ENCODE peak calls at places on chromosomes 13 and 19, in four cellular contexts. L is EL, H is HTR-8/SVneo, Q is amniotic epithelial cell. J is an unnamed sample.
A peak's percentile ranks its signal among the peaks of the same experiment; 100 is the strongest.

GRCh38 chr13:75675421-75675820 is 39.3 kb downstream of the LMO7 start:
- DNase-seq in L (no peak), H (no peak), Q (peak; percentile 50), J (no peak)

GRCh38 chr19:38395381-38396127 is 7.1 kb downstream of the SPRED3 start:
- DNase-seq in L (no peak), H (no peak), Q (no peak), J (no peak)

GRCh38 chr19:3481241-3482090 is 1.1 kb upstream of the SMIM24 start:
- DNase-seq in L (no peak), H (no peak), Q (no peak), J (no peak)

GRCh38 chr13:109318945-109319590 is 467.3 kb downstream of the IRS2 start:
- DNase-seq in L (no peak), H (no peak), Q (no peak), J (no peak)

GRCh38 chr19:49911381-49912145 is 14.9 kb upstream of the IL4I1 start:
- DNase-seq in L (peak; percentile 20), H (no peak), Q (no peak), J (no peak)

GRCh38 chr19:17520865-17521264 is 9.4 kb downstream of the PGLS start:
- DNase-seq in L (no peak), H (no peak), Q (no peak), J (no peak)

GRCh38 chr19:52724701-52725514 is 9.9 kb downstream of the ZNF611 start:
- DNase-seq in L (no peak), H (no peak), Q (no peak), J (no peak)

GRCh38 chr19:10013834-10014618 is 743 bp downstream of the RDH8 start:
- DNase-seq in L (no peak), H (no peak), Q (no peak), J (no peak)

GRCh38 chr13:43911283-43911682 is 31.6 kb downstream of the LACC1 start:
- DNase-seq in L (no peak), H (no peak), Q (no peak), J (no peak)

GRCh38 chr19:13277104-13277809 is 127.0 kb downstream of the IER2 start:
- DNase-seq in L (peak; percentile 74), H (peak; percentile 69), Q (peak; percentile 67), J (peak; percentile 51)

GRCh38 chr19:39398297-39398864 is 7.2 kb downstream of the MED29 start:
- DNase-seq in L (peak; percentile 86), H (no peak), Q (peak; percentile 86), J (peak; percentile 73)

GRCh38 chr19:33432408-33433170 is 59.1 kb downstream of the CEBPG start:
- DNase-seq in L (no peak), H (no peak), Q (no peak), J (no peak)

GRCh38 chr13:59633290-59633689 is 530.4 kb downstream of the DIAPH3 start:
- DNase-seq in L (no peak), H (no peak), Q (no peak), J (no peak)

GRCh38 chr19:30297969-30298368 is 74.2 kb upstream of the ZNF536 start:
- DNase-seq in L (no peak), H (no peak), Q (no peak), J (no peak)

GRCh38 chr13:109776575-109776974 is 9.8 kb downstream of the IRS2 start:
- DNase-seq in L (no peak), H (no peak), Q (no peak), J (no peak)

GRCh38 chr13:95643471-95643813 is 1.1 kb downstream of the DZIP1 start:
- DNase-seq in L (peak; percentile 53), H (peak; percentile 8), Q (peak; percentile 49), J (no peak)

GRCh38 chr13:110813646-110814624 is 100.4 kb downstream of the ING1 start:
- DNase-seq in L (no peak), H (peak; percentile 11), Q (no peak), J (no peak)

GRCh38 chr13:96994030-96994848 is at the start of gene OXGR1:
- DNase-seq in L (no peak), H (no peak), Q (no peak), J (no peak)

GRCh38 chr13:97124237-97124636 is 97.9 kb upstream of the MBNL2 start:
- DNase-seq in L (no peak), H (no peak), Q (no peak), J (no peak)

GRCh38 chr13:28320884-28321574 is 173.9 kb downstream of the FLT1 start:
- DNase-seq in L (no peak), H (no peak), Q (peak; percentile 29), J (no peak)

GRCh38 chr19:10166046-10166445 is 28.7 kb downstream of the DNMT1 start:
- DNase-seq in L (no peak), H (no peak), Q (no peak), J (no peak)

GRCh38 chr13:30971575-30971974 is 39.1 kb downstream of the TEX26 start:
- DNase-seq in L (no peak), H (no peak), Q (peak; percentile 59), J (no peak)

GRCh38 chr13:37540228-37540627 is 58.3 kb downstream of the POSTN start:
- DNase-seq in L (peak; percentile 71), H (no peak), Q (peak; percentile 61), J (no peak)

GRCh38 chr19:48571378-48572162 is 19.6 kb downstream of the SULT2B1 start:
- DNase-seq in L (no peak), H (no peak), Q (no peak), J (no peak)

GRCh38 chr19:1172353-1173159 is 1.5 kb downstream of the SBNO2 start:
- DNase-seq in L (peak; percentile 78), H (no peak), Q (peak; percentile 20), J (peak; percentile 59)

GRCh38 chr19:49638360-49638759 is 1.6 kb downstream of the RRAS start:
- DNase-seq in L (peak; percentile 41), H (no peak), Q (no peak), J (no peak)